ENCODE peak calls at places on chromosomes 11 and 22, in ten cellular contexts. X is HS-27A; F is A172; E is NCI-H146; C is AG04450; Y is dorsolateral prefrontal cortex; B is OCI-M1; D is central memory CD4-positive, alpha-beta T cell; R is MCF 10A; S is WTC11. V is an unnamed sample.
A peak's percentile ranks its signal among the peaks of the same experiment; 100 is the strongest.

GRCh38 chr22:39778055-39778454 is 115.5 kb downstream of the ENTHD1 start:
- DNase-seq in X (no peak), F (no peak), E (peak; percentile 43), C (no peak), Y (no peak), B (no peak), D (no peak), R (no peak), S (no peak), V (no peak)

GRCh38 chr22:17130199-17130598 is 9.0 kb upstream of the TMEM121B start:
- DNase-seq in X (no peak), F (peak; percentile 16), E (no peak), C (no peak), Y (no peak), B (no peak), D (no peak), R (no peak), S (no peak), V (no peak)

GRCh38 chr22:31616315-31616980 is 45.6 kb downstream of the PISD start:
- DNase-seq in X (no peak), F (no peak), E (no peak), C (no peak), Y (no peak), B (no peak), D (no peak), R (no peak), S (no peak), V (no peak)

GRCh38 chr11:10122337-10123197 is 171.5 kb downstream of the SBF2 start:
- DNase-seq in X (no peak), F (peak; percentile 59), E (no peak), C (no peak), Y (no peak), B (peak; percentile 29), D (no peak), R (peak; percentile 92), S (no peak), V (no peak)

GRCh38 chr22:50715250-50715649 is 22.8 kb upstream of the ACR start:
- DNase-seq in X (no peak), F (no peak), E (no peak), C (no peak), Y (no peak), B (no peak), D (no peak), R (no peak), S (no peak), V (no peak)

GRCh38 chr11:97460091-97460490 is 1070.3 kb downstream of the JRKL start:
- DNase-seq in X (no peak), F (no peak), E (no peak), C (no peak), Y (no peak), B (peak; percentile 71), D (no peak), R (no peak), S (no peak), V (no peak)

GRCh38 chr11:111157571-111157970 is 88.0 kb upstream of the POU2AF2 start:
- DNase-seq in X (no peak), F (no peak), E (no peak), C (no peak), Y (no peak), B (no peak), D (no peak), R (no peak), S (no peak), V (no peak)

GRCh38 chr11:126546191-126546590 is 190.7 kb downstream of the ST3GAL4 start:
- DNase-seq in X (no peak), F (peak; percentile 17), E (no peak), C (no peak), Y (no peak), B (no peak), D (no peak), R (no peak), S (no peak), V (no peak)

GRCh38 chr11:130861902-130862552 is 54.3 kb downstream of the SNX19 start:
- DNase-seq in X (peak; percentile 29), F (peak; percentile 46), E (peak; percentile 90), C (peak; percentile 93), Y (peak; percentile 91), B (peak; percentile 97), D (peak; percentile 79), R (peak; percentile 88), S (peak; percentile 95), V (no peak)

GRCh38 chr11:88538088-88538487 is 200.6 kb upstream of the CTSC start:
- DNase-seq in X (no peak), F (no peak), E (no peak), C (no peak), Y (no peak), B (no peak), D (no peak), R (peak; percentile 75), S (no peak), V (no peak)

GRCh38 chr11:12174145-12175143 is 64.1 kb downstream of the MICAL2 start:
- DNase-seq in X (no peak), F (peak; percentile 70), E (no peak), C (no peak), Y (no peak), B (peak; percentile 90), D (no peak), R (peak; percentile 53), S (no peak), V (no peak)

V was measured in BJ.